ENCODE peak calls at places on chromosomes 2 and 18, in six cellular contexts. One of them, this sample, is unnamed.

GRCh38 chr2:130135692-130136541 is 6.9 kb upstream of the POTEF start:
- DNase-seq in HepG2: no peak
- DNase-seq in astrocyte: no peak
- DNase-seq in HCT116: no peak
- DNase-seq in lower lobe of right lung: no peak
- DNase-seq in uterus: no peak
- DNase-seq in this sample: no peak

GRCh38 chr2:31075393-31075792 is 62.8 kb downstream of the GALNT14 start:
- DNase-seq in HepG2: no peak
- DNase-seq in astrocyte: no peak
- DNase-seq in HCT116: no peak
- DNase-seq in lower lobe of right lung: no peak
- DNase-seq in uterus: no peak
- DNase-seq in this sample: no peak

GRCh38 chr2:149679286-149679685 is 91.7 kb upstream of the MMADHC start:
- DNase-seq in HepG2: no peak
- DNase-seq in astrocyte: peak; percentile 49
- DNase-seq in HCT116: no peak
- DNase-seq in lower lobe of right lung: no peak
- DNase-seq in uterus: no peak
- DNase-seq in this sample: no peak

GRCh38 chr2:128605931-128606330 is 287.3 kb upstream of the HS6ST1 start:
- DNase-seq in HepG2: no peak
- DNase-seq in astrocyte: no peak
- DNase-seq in HCT116: no peak
- DNase-seq in lower lobe of right lung: peak; percentile 17
- DNase-seq in uterus: no peak
- DNase-seq in this sample: no peak

GRCh38 chr2:96806468-96807126 is 9.5 kb upstream of the CNNM3 start:
- DNase-seq in HepG2: peak; percentile 58
- DNase-seq in astrocyte: no peak
- DNase-seq in HCT116: no peak
- DNase-seq in lower lobe of right lung: no peak
- DNase-seq in uterus: no peak
- DNase-seq in this sample: no peak

GRCh38 chr18:46894124-46894523 is 23.2 kb downstream of the PIAS2 start:
- DNase-seq in HepG2: no peak
- DNase-seq in astrocyte: no peak
- DNase-seq in HCT116: no peak
- DNase-seq in lower lobe of right lung: no peak
- DNase-seq in uterus: no peak
- DNase-seq in this sample: no peak

GRCh38 chr2:102256281-102256680 is 55.1 kb upstream of the IL1RL1 start:
- DNase-seq in HepG2: no peak
- DNase-seq in astrocyte: no peak
- DNase-seq in HCT116: no peak
- DNase-seq in lower lobe of right lung: no peak
- DNase-seq in uterus: no peak
- DNase-seq in this sample: no peak

GRCh38 chr2:138622606-138623005 is 121.0 kb downstream of the SPOPL start:
- DNase-seq in HepG2: no peak
- DNase-seq in astrocyte: no peak
- DNase-seq in HCT116: no peak
- DNase-seq in lower lobe of right lung: no peak
- DNase-seq in uterus: no peak
- DNase-seq in this sample: no peak

GRCh38 chr18:42574871-42575270 is 540.6 kb downstream of the RIT2 start:
- DNase-seq in HepG2: no peak
- DNase-seq in astrocyte: no peak
- DNase-seq in HCT116: no peak
- DNase-seq in lower lobe of right lung: no peak
- DNase-seq in uterus: no peak
- DNase-seq in this sample: peak; percentile 20

GRCh38 chr18:74328196-74328595 is 12.6 kb downstream of the C18orf63 start:
- DNase-seq in HepG2: no peak
- DNase-seq in astrocyte: no peak
- DNase-seq in HCT116: no peak
- DNase-seq in lower lobe of right lung: no peak
- DNase-seq in uterus: no peak
- DNase-seq in this sample: no peak

GRCh38 chr2:145984541-145984940 is 1464.6 kb upstream of the ZEB2 start:
- DNase-seq in HepG2: peak; percentile 6
- DNase-seq in astrocyte: peak; percentile 92
- DNase-seq in HCT116: peak; percentile 31
- DNase-seq in lower lobe of right lung: no peak
- DNase-seq in uterus: no peak
- DNase-seq in this sample: no peak

GRCh38 chr18:46322411-46322891 is 218.3 kb downstream of the HAUS1 start:
- DNase-seq in HepG2: no peak
- DNase-seq in astrocyte: peak; percentile 31
- DNase-seq in HCT116: no peak
- DNase-seq in lower lobe of right lung: no peak
- DNase-seq in uterus: no peak
- DNase-seq in this sample: no peak

GRCh38 chr2:49416252-49416651 is 261.9 kb upstream of the FSHR start:
- DNase-seq in HepG2: no peak
- DNase-seq in astrocyte: no peak
- DNase-seq in HCT116: no peak
- DNase-seq in lower lobe of right lung: no peak
- DNase-seq in uterus: no peak
- DNase-seq in this sample: no peak

GRCh38 chr18:77329651-77330050 is 80.0 kb downstream of the GALR1 start:
- DNase-seq in HepG2: no peak
- DNase-seq in astrocyte: no peak
- DNase-seq in HCT116: no peak
- DNase-seq in lower lobe of right lung: no peak
- DNase-seq in uterus: no peak
- DNase-seq in this sample: no peak

GRCh38 chr2:133484106-133484505 is 84.2 kb downstream of the NCKAP5 start:
- DNase-seq in HepG2: no peak
- DNase-seq in astrocyte: peak; percentile 85
- DNase-seq in HCT116: no peak
- DNase-seq in lower lobe of right lung: no peak
- DNase-seq in uterus: no peak
- DNase-seq in this sample: no peak

GRCh38 chr2:204340511-204340910 is 204.8 kb upstream of the PARD3B start:
- DNase-seq in HepG2: no peak
- DNase-seq in astrocyte: no peak
- DNase-seq in HCT116: no peak
- DNase-seq in lower lobe of right lung: no peak
- DNase-seq in uterus: no peak
- DNase-seq in this sample: no peak

DNA sequence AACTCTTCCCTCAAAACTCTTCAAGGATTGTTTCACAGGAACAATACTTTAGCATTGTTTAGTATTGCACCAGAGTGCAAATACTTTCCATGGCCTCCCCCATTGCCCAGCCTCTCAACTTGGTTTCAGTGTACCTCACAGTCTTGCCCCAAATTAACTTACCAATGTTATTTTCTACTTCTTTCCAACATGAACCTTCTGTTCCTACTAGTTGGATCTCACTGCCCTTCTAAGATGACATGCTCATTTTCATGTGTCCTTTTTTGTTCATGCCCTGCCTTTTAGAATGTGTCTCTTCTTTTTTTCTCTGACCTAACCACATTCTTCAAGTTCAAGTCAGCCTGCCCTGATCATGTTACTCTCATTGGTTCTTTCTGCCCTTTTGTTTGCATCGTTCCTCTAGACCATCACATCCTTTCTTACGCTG is 4.1 kb downstream of the SPATS2L start:
- DNase-seq in HepG2: no peak
- DNase-seq in astrocyte: peak; percentile 76
- DNase-seq in HCT116: no peak
- DNase-seq in lower lobe of right lung: no peak
- DNase-seq in uterus: no peak
- DNase-seq in this sample: no peak
- H3K4me1 ChIP-seq in HepG2: peaks cover 72% of the 10 kb centered on the region
- H3K4me1 ChIP-seq in astrocyte: peaks cover 24% of the 10 kb centered on the region
- H3K4me1 ChIP-seq in HCT116: peaks cover 26% of the 10 kb centered on the region
- H3K4me1 ChIP-seq in lower lobe of right lung: peaks cover 37% of the 10 kb centered on the region
- H3K4me1 ChIP-seq in uterus: peaks cover 8% of the 10 kb centered on the region
- H3K4me1 ChIP-seq in this sample: peaks cover 10% of the 10 kb centered on the region

DNA sequence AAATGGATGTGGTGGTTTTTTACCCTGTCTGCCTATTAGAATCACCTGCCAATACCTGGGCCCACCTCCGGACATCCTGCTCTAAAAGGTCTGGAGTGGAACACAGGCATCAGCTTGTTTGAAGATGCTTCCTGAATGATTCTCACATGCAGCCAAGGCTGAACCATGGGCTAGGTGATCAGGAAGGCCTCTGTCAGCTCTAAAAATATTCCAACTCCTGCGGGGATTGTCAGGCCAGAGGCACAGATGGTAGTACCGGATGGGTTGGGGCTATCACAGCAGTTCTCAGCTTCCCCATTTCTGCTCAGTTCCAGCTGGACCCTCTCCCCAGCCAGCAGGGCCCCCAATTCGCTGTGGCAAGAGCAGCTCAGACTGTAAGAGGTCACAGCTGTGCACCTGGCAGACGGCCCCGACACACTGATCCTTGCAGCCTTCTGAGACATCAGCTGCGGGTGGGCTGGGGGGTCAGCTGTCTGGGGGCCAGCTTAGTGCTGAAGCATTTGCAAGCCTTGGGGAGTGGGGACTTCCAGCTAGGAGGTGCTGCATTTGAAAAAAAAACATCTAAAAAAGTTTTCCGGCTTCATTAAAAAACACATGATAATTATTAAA is 43.6 kb upstream of the TCF7L1 start:
- DNase-seq in HepG2: no peak
- DNase-seq in astrocyte: no peak
- DNase-seq in HCT116: no peak
- DNase-seq in lower lobe of right lung: no peak
- DNase-seq in uterus: no peak
- DNase-seq in this sample: no peak
- H3K4me3 ChIP-seq in HepG2: no peak overlapping the region
- H3K4me3 ChIP-seq in astrocyte: no peak overlapping the region
- H3K4me3 ChIP-seq in HCT116: no peak overlapping the region
- H3K4me3 ChIP-seq in lower lobe of right lung: no peak overlapping the region
- H3K4me3 ChIP-seq in uterus: no peak overlapping the region
- H3K4me3 ChIP-seq in this sample: no peak overlapping the region

DNA sequence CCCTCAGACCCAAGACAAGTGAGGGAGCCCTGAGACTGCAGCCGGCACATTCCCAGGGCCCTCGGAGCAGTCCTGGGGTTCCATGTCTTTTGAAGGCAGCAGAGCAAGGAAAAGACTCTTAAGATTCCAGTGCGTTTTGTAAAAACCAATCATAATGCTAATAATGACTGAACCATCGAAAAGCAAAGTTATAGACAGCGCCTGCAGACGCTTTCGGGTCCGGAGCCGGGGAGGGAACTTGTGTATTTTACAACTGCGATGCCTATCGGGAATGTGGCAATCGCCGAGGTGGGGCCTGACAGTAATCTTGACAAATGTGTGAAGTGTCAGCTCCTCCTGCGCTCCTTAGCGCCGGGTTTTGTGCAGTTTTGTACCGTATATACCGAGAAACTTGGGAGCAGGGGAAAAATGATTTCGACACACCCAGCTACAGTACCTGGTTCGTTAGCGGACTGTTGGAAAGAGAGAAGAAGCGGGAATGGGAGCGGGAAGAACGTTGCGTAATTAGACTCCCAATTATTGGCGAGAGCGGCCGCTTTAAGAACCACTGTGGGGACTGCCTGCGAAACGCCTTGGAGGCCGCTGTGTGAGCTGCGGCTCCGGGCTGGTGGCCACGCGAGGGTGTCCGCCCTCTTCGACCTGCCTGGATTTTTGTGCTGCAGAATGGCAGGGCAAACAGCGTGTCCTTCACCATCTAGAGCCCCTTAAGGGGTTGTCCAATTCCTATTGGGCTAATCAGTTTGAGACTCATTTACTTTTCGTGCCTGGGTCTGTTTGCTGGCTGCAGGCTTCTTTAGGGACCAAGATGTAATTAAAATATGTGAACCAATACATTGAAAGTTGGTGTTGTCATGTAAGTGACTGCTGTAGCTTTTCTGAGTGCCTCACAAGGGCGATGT is 2.4 kb downstream of the EPAS1 start:
- DNase-seq in HepG2: peak; percentile 58
- DNase-seq in astrocyte: peak; percentile 58
- DNase-seq in HCT116: no peak
- DNase-seq in lower lobe of right lung: peak; percentile 87
- DNase-seq in uterus: peak; percentile 74
- DNase-seq in this sample: peak; percentile 88
- H3K27ac ChIP-seq in HepG2: peak overlapping the region; percentile 78
- H3K27ac ChIP-seq in astrocyte: no peak overlapping the region
- H3K27ac ChIP-seq in HCT116: no peak overlapping the region
- H3K27ac ChIP-seq in lower lobe of right lung: peak overlapping the region; percentile 98
- H3K27ac ChIP-seq in uterus: peak overlapping the region; percentile 88
- H3K27ac ChIP-seq in this sample: peak overlapping the region; percentile 83

GRCh38 chr2:189115126-189115525 is 64.4 kb downstream of the COL5A2 start:
- DNase-seq in HepG2: no peak
- DNase-seq in astrocyte: no peak
- DNase-seq in HCT116: peak; percentile 12
- DNase-seq in lower lobe of right lung: no peak
- DNase-seq in uterus: no peak
- DNase-seq in this sample: no peak

GRCh38 chr2:189116984-189117383 is 62.6 kb downstream of the COL5A2 start:
- DNase-seq in HepG2: no peak
- DNase-seq in astrocyte: no peak
- DNase-seq in HCT116: no peak
- DNase-seq in lower lobe of right lung: no peak
- DNase-seq in uterus: no peak
- DNase-seq in this sample: no peak

GRCh38 chr2:189113963-189114362 is 65.6 kb downstream of the COL5A2 start:
- DNase-seq in HepG2: no peak
- DNase-seq in astrocyte: peak; percentile 67
- DNase-seq in HCT116: no peak
- DNase-seq in lower lobe of right lung: no peak
- DNase-seq in uterus: no peak
- DNase-seq in this sample: no peak

GRCh38 chr2:189116059-189116458 is 63.5 kb downstream of the COL5A2 start:
- DNase-seq in HepG2: no peak
- DNase-seq in astrocyte: no peak
- DNase-seq in HCT116: no peak
- DNase-seq in lower lobe of right lung: no peak
- DNase-seq in uterus: no peak
- DNase-seq in this sample: no peak

DNA sequence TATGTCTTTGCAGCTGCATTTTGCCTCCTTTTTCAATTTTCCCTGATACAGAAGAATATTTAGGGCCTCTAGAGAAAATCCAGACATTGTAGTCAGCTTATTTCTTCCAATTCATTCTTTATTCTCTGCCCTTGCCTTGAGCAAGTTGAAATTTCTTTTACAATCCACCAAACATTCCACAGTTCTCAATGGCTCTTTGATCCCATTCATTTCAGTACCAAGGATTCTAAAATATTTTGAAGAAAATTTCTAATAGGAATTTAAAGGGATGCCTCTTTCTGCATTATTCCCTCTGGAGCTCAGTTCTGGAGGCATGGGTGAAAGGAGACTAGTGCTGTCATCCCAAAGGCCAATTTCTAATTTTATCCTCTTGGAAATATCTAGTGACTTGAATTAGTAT is 61.2 kb downstream of the COL5A2 start:
- DNase-seq in HepG2: no peak
- DNase-seq in astrocyte: no peak
- DNase-seq in HCT116: no peak
- DNase-seq in lower lobe of right lung: no peak
- DNase-seq in uterus: no peak
- DNase-seq in this sample: no peak
- H3K4me1 ChIP-seq in HepG2: no peaks in the 10 kb centered on the region
- H3K4me1 ChIP-seq in astrocyte: peaks cover 17% of the 10 kb centered on the region
- H3K4me1 ChIP-seq in HCT116: no peaks in the 10 kb centered on the region
- H3K4me1 ChIP-seq in lower lobe of right lung: no peaks in the 10 kb centered on the region
- H3K4me1 ChIP-seq in uterus: no peaks in the 10 kb centered on the region
- H3K4me1 ChIP-seq in this sample: no peaks in the 10 kb centered on the region

GRCh38 chr2:240584486-240585031 is 2.0 kb upstream of the CAPN10 start:
- DNase-seq in HepG2: peak; percentile 73
- DNase-seq in astrocyte: no peak
- DNase-seq in HCT116: no peak
- DNase-seq in lower lobe of right lung: peak; percentile 20
- DNase-seq in uterus: no peak
- DNase-seq in this sample: no peak
- H3K4me3 ChIP-seq in HepG2: peak overlapping the region; percentile 90
- H3K4me3 ChIP-seq in astrocyte: no peak overlapping the region
- H3K4me3 ChIP-seq in HCT116: peak overlapping the region; percentile 98
- H3K4me3 ChIP-seq in lower lobe of right lung: peak overlapping the region; percentile 96
- H3K4me3 ChIP-seq in uterus: peak overlapping the region; percentile 77
- H3K4me3 ChIP-seq in this sample: no peak overlapping the region